ENCODE peak calls at places on chromosome 6, in four cellular contexts. One of them, this sample, is unnamed.

GRCh38 chr6:163963205-163964120 is 548.9 kb downstream of the QKI start:
- DNase-seq in uterus: no peak
- DNase-seq in spleen: no peak
- DNase-seq in right lobe of liver: no peak
- DNase-seq in this sample: no peak

GRCh38 chr6:108895591-108895990 is 47.4 kb downstream of the ARMC2 start:
- DNase-seq in uterus: no peak
- DNase-seq in spleen: no peak
- DNase-seq in right lobe of liver: no peak
- DNase-seq in this sample: peak

GRCh38 chr6:81894788-81895221 is 142.3 kb upstream of the TENT5A start:
- DNase-seq in uterus: no peak
- DNase-seq in spleen: no peak
- DNase-seq in right lobe of liver: peak
- DNase-seq in this sample: no peak

GRCh38 chr6:128919831-128920230 is 36.9 kb downstream of the LAMA2 start:
- DNase-seq in uterus: no peak
- DNase-seq in spleen: no peak
- DNase-seq in right lobe of liver: no peak
- DNase-seq in this sample: no peak

GRCh38 chr6:122482750-122483080 is 11.1 kb upstream of the SERINC1 start:
- DNase-seq in uterus: no peak
- DNase-seq in spleen: no peak
- DNase-seq in right lobe of liver: no peak
- DNase-seq in this sample: no peak

GRCh38 chr6:69825904-69826303 is 29.1 kb upstream of the LMBRD1 start:
- DNase-seq in uterus: no peak
- DNase-seq in spleen: no peak
- DNase-seq in right lobe of liver: no peak
- DNase-seq in this sample: peak

GRCh38 chr6:165231581-165232276 is 77.7 kb downstream of the C6orf118 start:
- DNase-seq in uterus: no peak
- DNase-seq in spleen: no peak
- DNase-seq in right lobe of liver: no peak
- DNase-seq in this sample: peak

GRCh38 chr6:130259140-130259539 is 36.4 kb upstream of the SAMD3 start:
- DNase-seq in uterus: no peak
- DNase-seq in spleen: no peak
- DNase-seq in right lobe of liver: no peak
- DNase-seq in this sample: no peak

GRCh38 chr6:149213829-149214228 is 103.7 kb upstream of the TAB2 start:
- DNase-seq in uterus: no peak
- DNase-seq in spleen: no peak
- DNase-seq in right lobe of liver: no peak
- DNase-seq in this sample: no peak

GRCh38 chr6:14499804-14500203 is 382.2 kb downstream of the CD83 start:
- DNase-seq in uterus: no peak
- DNase-seq in spleen: no peak
- DNase-seq in right lobe of liver: no peak
- DNase-seq in this sample: no peak

GRCh38 chr6:53294095-53294494 is 54.7 kb downstream of the ELOVL5 start:
- DNase-seq in uterus: no peak
- DNase-seq in spleen: no peak
- DNase-seq in right lobe of liver: no peak
- DNase-seq in this sample: peak

GRCh38 chr6:31010393-31011060 is at the start of gene MUC22:
- DNase-seq in uterus: no peak
- DNase-seq in spleen: no peak
- DNase-seq in right lobe of liver: no peak
- DNase-seq in this sample: no peak

GRCh38 chr6:161186173-161186769 is 87.6 kb downstream of the AGPAT4 start:
- DNase-seq in uterus: no peak
- DNase-seq in spleen: no peak
- DNase-seq in right lobe of liver: peak
- DNase-seq in this sample: peak

GRCh38 chr6:44001318-44001868 is 125.9 kb downstream of the MRPL14 start:
- DNase-seq in uterus: no peak
- DNase-seq in spleen: no peak
- DNase-seq in right lobe of liver: no peak
- DNase-seq in this sample: peak

DNA sequence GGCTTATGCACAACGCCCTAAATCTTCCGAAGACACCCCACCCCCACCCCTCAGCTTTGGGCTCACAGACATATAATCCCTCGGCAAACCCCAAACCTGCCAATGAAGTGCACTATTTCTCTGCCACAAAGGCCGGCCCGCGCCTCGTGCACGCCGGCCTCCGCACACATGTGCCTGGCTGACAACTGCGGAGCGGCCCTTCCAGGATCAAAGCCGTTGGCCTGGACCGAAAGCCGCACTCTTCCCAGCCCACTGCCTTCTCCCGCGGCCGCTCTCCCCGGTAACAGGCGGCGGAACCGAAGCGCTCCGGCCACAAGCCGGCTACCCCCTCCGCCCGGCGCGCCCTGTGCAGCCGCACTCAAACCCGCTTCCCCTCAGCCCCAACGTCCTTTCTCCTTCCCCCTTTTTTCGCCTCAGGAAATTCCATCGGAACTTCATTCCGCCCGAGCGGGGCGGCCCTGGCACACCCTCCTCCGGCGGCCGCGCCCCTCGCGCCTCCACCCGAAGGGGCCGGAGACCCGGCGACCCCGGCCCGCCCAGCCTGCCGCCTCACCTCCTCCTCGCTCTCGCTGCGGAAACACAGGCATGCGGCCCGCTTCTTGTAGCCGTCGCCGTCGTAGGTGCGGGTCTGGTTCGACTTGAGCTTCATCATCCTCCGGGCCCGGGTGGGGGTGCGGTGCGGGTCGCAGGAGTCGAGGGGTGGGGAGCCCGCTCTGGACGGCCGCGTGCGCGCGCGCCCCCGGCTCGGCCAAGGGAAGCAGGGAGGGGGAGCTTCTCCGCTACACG is 565 bp downstream of the NUDT3 start:
- DNase-seq in uterus: peak
- DNase-seq in spleen: peak
- DNase-seq in right lobe of liver: peak
- DNase-seq in this sample: peak
- TF ChIP-seq POLR2A in uterus: no peak
- TF ChIP-seq POLR2A in spleen: no peak
- TF ChIP-seq POLR2A in right lobe of liver: peak
- TF ChIP-seq POLR2A in this sample: peak

GRCh38 chr6:409370-409972 is 17.9 kb downstream of the IRF4 start:
- DNase-seq in uterus: no peak
- DNase-seq in spleen: no peak
- DNase-seq in right lobe of liver: no peak
- DNase-seq in this sample: no peak

GRCh38 chr6:408148-408547 is 16.6 kb downstream of the IRF4 start:
- DNase-seq in uterus: no peak
- DNase-seq in spleen: no peak
- DNase-seq in right lobe of liver: no peak
- DNase-seq in this sample: no peak

GRCh38 chr6:411402-412145 is 20.0 kb downstream of the IRF4 start:
- DNase-seq in uterus: no peak
- DNase-seq in spleen: no peak
- DNase-seq in right lobe of liver: no peak
- DNase-seq in this sample: peak

GRCh38 chr6:410555-411395 is 19.2 kb downstream of the IRF4 start:
- DNase-seq in uterus: no peak
- DNase-seq in spleen: no peak
- DNase-seq in right lobe of liver: no peak
- DNase-seq in this sample: no peak

DNA sequence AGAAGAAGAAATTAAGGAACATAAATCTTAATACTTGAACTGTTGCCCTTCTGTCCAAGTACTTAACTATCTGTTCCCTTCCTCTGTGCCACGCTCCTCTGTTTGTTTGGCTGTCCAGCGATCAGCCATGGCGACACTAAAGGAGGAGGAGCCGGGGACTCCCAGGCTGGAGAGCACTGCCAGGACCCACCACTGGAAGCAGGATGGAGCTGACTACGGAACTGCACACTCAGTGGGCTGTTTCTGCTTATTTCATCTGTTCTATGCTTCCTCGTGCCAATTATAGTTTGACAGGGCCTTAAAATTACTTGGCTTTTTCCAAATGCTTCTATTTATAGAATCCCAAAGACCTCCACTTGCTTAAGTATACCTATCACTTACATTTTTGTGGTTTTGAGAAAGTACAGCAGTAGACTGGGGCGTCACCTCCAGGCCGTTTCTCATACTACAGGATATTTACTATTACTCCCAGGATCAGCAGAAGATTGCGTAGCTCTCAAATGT is 17.1 kb downstream of the IRF4 start:
- DNase-seq in uterus: no peak
- DNase-seq in spleen: no peak
- DNase-seq in right lobe of liver: no peak
- DNase-seq in this sample: peak
- TF ChIP-seq CTCF in uterus: no peak
- TF ChIP-seq CTCF in spleen: peak
- TF ChIP-seq CTCF in right lobe of liver: peak
- TF ChIP-seq CTCF in this sample: peak

GRCh38 chr6:139452176-139452876 is 77.9 kb upstream of the CITED2 start:
- DNase-seq in uterus: no peak
- DNase-seq in spleen: no peak
- DNase-seq in right lobe of liver: no peak
- DNase-seq in this sample: peak

GRCh38 chr6:139446768-139447167 is 72.3 kb upstream of the CITED2 start:
- DNase-seq in uterus: no peak
- DNase-seq in spleen: no peak
- DNase-seq in right lobe of liver: no peak
- DNase-seq in this sample: no peak

GRCh38 chr6:139448094-139448649 is 73.7 kb upstream of the CITED2 start:
- DNase-seq in uterus: no peak
- DNase-seq in spleen: no peak
- DNase-seq in right lobe of liver: no peak
- DNase-seq in this sample: no peak

GRCh38 chr6:139448998-139449610 is 74.7 kb upstream of the CITED2 start:
- DNase-seq in uterus: no peak
- DNase-seq in spleen: no peak
- DNase-seq in right lobe of liver: no peak
- DNase-seq in this sample: no peak

GRCh38 chr6:139449611-139450000 is 75.2 kb upstream of the CITED2 start:
- DNase-seq in uterus: no peak
- DNase-seq in spleen: no peak
- DNase-seq in right lobe of liver: no peak
- DNase-seq in this sample: no peak
- TF ChIP-seq POLR2A in uterus: no peak
- TF ChIP-seq POLR2A in spleen: no peak
- TF ChIP-seq POLR2A in right lobe of liver: no peak
- TF ChIP-seq POLR2A in this sample: no peak

GRCh38 chr6:156931283-156931682 is 154.1 kb downstream of the ARID1B start:
- DNase-seq in uterus: no peak
- DNase-seq in spleen: no peak
- DNase-seq in right lobe of liver: no peak
- DNase-seq in this sample: no peak

GRCh38 chr6:156934054-156934424 is 156.9 kb downstream of the ARID1B start:
- DNase-seq in uterus: no peak
- DNase-seq in spleen: no peak
- DNase-seq in right lobe of liver: no peak
- DNase-seq in this sample: no peak

GRCh38 chr6:156935000-156935399 is 157.8 kb downstream of the ARID1B start:
- DNase-seq in uterus: no peak
- DNase-seq in spleen: no peak
- DNase-seq in right lobe of liver: no peak
- DNase-seq in this sample: no peak

GRCh38 chr6:156928972-156929371 is 151.8 kb downstream of the ARID1B start:
- DNase-seq in uterus: no peak
- DNase-seq in spleen: no peak
- DNase-seq in right lobe of liver: no peak
- DNase-seq in this sample: no peak

GRCh38 chr6:156933201-156934053 is 156.2 kb downstream of the ARID1B start:
- DNase-seq in uterus: no peak
- DNase-seq in spleen: no peak
- DNase-seq in right lobe of liver: peak
- DNase-seq in this sample: peak
- TF ChIP-seq CTCF in uterus: no peak
- TF ChIP-seq CTCF in spleen: no peak
- TF ChIP-seq CTCF in right lobe of liver: no peak
- TF ChIP-seq CTCF in this sample: no peak

GRCh38 chr6:28383235-28384142 is 16.1 kb downstream of the ZSCAN12 start:
- DNase-seq in uterus: peak
- DNase-seq in spleen: peak
- DNase-seq in right lobe of liver: peak
- DNase-seq in this sample: peak
- TF ChIP-seq POLR2A in uterus: peak
- TF ChIP-seq POLR2A in spleen: no peak
- TF ChIP-seq POLR2A in right lobe of liver: peak
- TF ChIP-seq POLR2A in this sample: no peak

GRCh38 chr6:168193816-168194701 is 115.0 kb upstream of the FRMD1 start:
- DNase-seq in uterus: peak
- DNase-seq in spleen: no peak
- DNase-seq in right lobe of liver: no peak
- DNase-seq in this sample: peak
- TF ChIP-seq CTCF in uterus: no peak
- TF ChIP-seq CTCF in spleen: no peak
- TF ChIP-seq CTCF in right lobe of liver: no peak
- TF ChIP-seq CTCF in this sample: peak

DNA sequence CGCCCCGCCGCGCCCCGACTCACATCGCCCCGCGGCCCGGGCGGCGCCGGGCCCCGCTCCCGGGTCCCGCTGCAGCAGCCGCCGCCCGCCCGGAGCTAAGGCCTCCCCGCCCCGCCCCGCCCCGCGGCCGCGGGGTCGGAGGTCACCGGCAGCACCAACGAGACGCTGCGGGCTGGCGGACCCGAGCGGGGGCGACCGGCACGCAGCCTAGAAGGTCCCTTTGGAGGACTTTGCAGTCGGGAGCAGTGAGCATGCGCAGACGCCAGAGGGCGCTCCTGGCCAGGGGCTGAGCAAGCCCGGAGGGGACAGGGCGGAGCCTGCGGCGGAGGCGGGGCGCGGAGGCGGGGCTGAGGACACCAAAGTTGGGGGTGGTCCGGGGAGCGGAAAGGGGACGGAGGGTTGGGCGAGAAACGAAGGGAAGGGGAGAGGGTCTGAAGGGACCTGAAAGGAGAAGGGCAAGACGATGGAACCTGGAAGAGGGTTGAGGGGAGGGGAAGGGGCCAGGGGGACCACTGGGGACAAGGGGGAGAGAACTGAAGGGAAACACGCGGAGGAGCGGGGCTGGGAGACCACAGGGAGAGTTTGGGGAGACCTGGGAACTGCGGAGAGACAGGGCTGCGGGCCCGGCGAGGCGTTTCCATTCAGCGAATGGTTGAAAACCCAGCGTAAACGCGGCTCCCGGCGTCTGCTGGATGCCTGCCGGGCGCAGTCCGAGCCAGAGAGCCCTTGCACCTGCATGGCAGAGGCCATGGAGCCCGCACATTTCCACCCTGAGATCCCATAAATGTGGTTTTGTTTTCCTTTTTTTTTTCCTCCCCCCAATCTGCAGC is at the start of gene FRS3:
- DNase-seq in uterus: peak
- DNase-seq in spleen: peak
- DNase-seq in right lobe of liver: peak
- DNase-seq in this sample: peak
- TF ChIP-seq POLR2A in uterus: peak
- TF ChIP-seq POLR2A in spleen: no peak
- TF ChIP-seq POLR2A in right lobe of liver: peak
- TF ChIP-seq POLR2A in this sample: peak

This sample was measured in NB4.